ENCODE peak calls at places on chromosomes 16 and 17, in five cellular contexts. One of them, this sample, is unnamed.

GRCh38 chr16:57091200-57091989 is 988 bp upstream of the CPNE2 start:
- DNase-seq in T follicular helper cell: no peak
- DNase-seq in activated effector memory CD4-positive, alpha-beta T cell treated with Interleukin-2 at 50 U/mL for 16 hours: no peak
- DNase-seq in pancreas: peak; percentile 27
- DNase-seq in GM04504: no peak
- DNase-seq in this sample: no peak

GRCh38 chr17:78736526-78737079 is 45.5 kb downstream of the CYTH1 start:
- DNase-seq in T follicular helper cell: peak; percentile 61
- DNase-seq in activated effector memory CD4-positive, alpha-beta T cell treated with Interleukin-2 at 50 U/mL for 16 hours: peak; percentile 56
- DNase-seq in pancreas: peak; percentile 88
- DNase-seq in GM04504: no peak
- DNase-seq in this sample: peak; percentile 55

GRCh38 chr17:48213797-48214196 is 106.2 kb downstream of the SNX11 start:
- DNase-seq in T follicular helper cell: no peak
- DNase-seq in activated effector memory CD4-positive, alpha-beta T cell treated with Interleukin-2 at 50 U/mL for 16 hours: no peak
- DNase-seq in pancreas: no peak
- DNase-seq in GM04504: no peak
- DNase-seq in this sample: no peak

GRCh38 chr17:80246726-80247125 is 13.9 kb upstream of the RNF213 start:
- DNase-seq in T follicular helper cell: no peak
- DNase-seq in activated effector memory CD4-positive, alpha-beta T cell treated with Interleukin-2 at 50 U/mL for 16 hours: no peak
- DNase-seq in pancreas: no peak
- DNase-seq in GM04504: no peak
- DNase-seq in this sample: no peak

GRCh38 chr17:1590031-1590746 is 27.6 kb upstream of the PITPNA start:
- DNase-seq in T follicular helper cell: no peak
- DNase-seq in activated effector memory CD4-positive, alpha-beta T cell treated with Interleukin-2 at 50 U/mL for 16 hours: no peak
- DNase-seq in pancreas: peak; percentile 44
- DNase-seq in GM04504: peak; percentile 66
- DNase-seq in this sample: no peak

GRCh38 chr16:54290203-54291106 is 3.9 kb upstream of the IRX3 start:
- DNase-seq in T follicular helper cell: no peak
- DNase-seq in activated effector memory CD4-positive, alpha-beta T cell treated with Interleukin-2 at 50 U/mL for 16 hours: no peak
- DNase-seq in pancreas: no peak
- DNase-seq in GM04504: no peak
- DNase-seq in this sample: no peak

GRCh38 chr16:28879261-28879840 is 1.1 kb downstream of the ATP2A1 start:
- DNase-seq in T follicular helper cell: no peak
- DNase-seq in activated effector memory CD4-positive, alpha-beta T cell treated with Interleukin-2 at 50 U/mL for 16 hours: no peak
- DNase-seq in pancreas: no peak
- DNase-seq in GM04504: no peak
- DNase-seq in this sample: no peak

GRCh38 chr17:82910770-82911169 is 70.9 kb upstream of the ZNF750 start:
- DNase-seq in T follicular helper cell: no peak
- DNase-seq in activated effector memory CD4-positive, alpha-beta T cell treated with Interleukin-2 at 50 U/mL for 16 hours: no peak
- DNase-seq in pancreas: no peak
- DNase-seq in GM04504: no peak
- DNase-seq in this sample: no peak

GRCh38 chr17:79414520-79415065 is 196.3 kb downstream of the RBFOX3 start:
- DNase-seq in T follicular helper cell: no peak
- DNase-seq in activated effector memory CD4-positive, alpha-beta T cell treated with Interleukin-2 at 50 U/mL for 16 hours: no peak
- DNase-seq in pancreas: no peak
- DNase-seq in GM04504: no peak
- DNase-seq in this sample: no peak

GRCh38 chr17:75504347-75505151 is 10.8 kb downstream of the CASKIN2 start:
- DNase-seq in T follicular helper cell: no peak
- DNase-seq in activated effector memory CD4-positive, alpha-beta T cell treated with Interleukin-2 at 50 U/mL for 16 hours: no peak
- DNase-seq in pancreas: peak; percentile 63
- DNase-seq in GM04504: no peak
- DNase-seq in this sample: no peak

GRCh38 chr17:17938388-17939107 is 33.7 kb downstream of the TOM1L2 start:
- DNase-seq in T follicular helper cell: no peak
- DNase-seq in activated effector memory CD4-positive, alpha-beta T cell treated with Interleukin-2 at 50 U/mL for 16 hours: no peak
- DNase-seq in pancreas: no peak
- DNase-seq in GM04504: no peak
- DNase-seq in this sample: no peak

GRCh38 chr16:86070971-86071370 is 172.0 kb downstream of the IRF8 start:
- DNase-seq in T follicular helper cell: no peak
- DNase-seq in activated effector memory CD4-positive, alpha-beta T cell treated with Interleukin-2 at 50 U/mL for 16 hours: no peak
- DNase-seq in pancreas: no peak
- DNase-seq in GM04504: no peak
- DNase-seq in this sample: no peak

GRCh38 chr16:86531193-86531550 is 20.8 kb downstream of the FOXF1 start:
- DNase-seq in T follicular helper cell: no peak
- DNase-seq in activated effector memory CD4-positive, alpha-beta T cell treated with Interleukin-2 at 50 U/mL for 16 hours: no peak
- DNase-seq in pancreas: no peak
- DNase-seq in GM04504: no peak
- DNase-seq in this sample: no peak

GRCh38 chr17:28849281-28849680 is 5.5 kb upstream of the ERAL1 start:
- DNase-seq in T follicular helper cell: no peak
- DNase-seq in activated effector memory CD4-positive, alpha-beta T cell treated with Interleukin-2 at 50 U/mL for 16 hours: no peak
- DNase-seq in pancreas: no peak
- DNase-seq in GM04504: no peak
- DNase-seq in this sample: no peak

GRCh38 chr17:41496803-41497484 is 7.2 kb upstream of the KRT36 start:
- DNase-seq in T follicular helper cell: peak; percentile 22
- DNase-seq in activated effector memory CD4-positive, alpha-beta T cell treated with Interleukin-2 at 50 U/mL for 16 hours: peak; percentile 40
- DNase-seq in pancreas: peak; percentile 66
- DNase-seq in GM04504: peak; percentile 82
- DNase-seq in this sample: peak; percentile 23

GRCh38 chr16:24372824-24373223 is 116.7 kb downstream of the CACNG3 start:
- DNase-seq in T follicular helper cell: no peak
- DNase-seq in activated effector memory CD4-positive, alpha-beta T cell treated with Interleukin-2 at 50 U/mL for 16 hours: no peak
- DNase-seq in pancreas: no peak
- DNase-seq in GM04504: no peak
- DNase-seq in this sample: no peak

GRCh38 chr17:8681175-8681949 is 50.8 kb upstream of the MYH10 start:
- DNase-seq in T follicular helper cell: no peak
- DNase-seq in activated effector memory CD4-positive, alpha-beta T cell treated with Interleukin-2 at 50 U/mL for 16 hours: no peak
- DNase-seq in pancreas: no peak
- DNase-seq in GM04504: peak; percentile 15
- DNase-seq in this sample: no peak

GRCh38 chr17:59620518-59621259 is 994 bp downstream of the CLTC start:
- DNase-seq in T follicular helper cell: peak; percentile 33
- DNase-seq in activated effector memory CD4-positive, alpha-beta T cell treated with Interleukin-2 at 50 U/mL for 16 hours: peak; percentile 37
- DNase-seq in pancreas: peak; percentile 58
- DNase-seq in GM04504: no peak
- DNase-seq in this sample: peak; percentile 45

GRCh38 chr16:86387461-86388440 is 122.6 kb upstream of the FOXF1 start:
- DNase-seq in T follicular helper cell: no peak
- DNase-seq in activated effector memory CD4-positive, alpha-beta T cell treated with Interleukin-2 at 50 U/mL for 16 hours: no peak
- DNase-seq in pancreas: no peak
- DNase-seq in GM04504: peak; percentile 88
- DNase-seq in this sample: no peak

GRCh38 chr17:34993031-34993430 is 12.7 kb downstream of the LIG3 start:
- DNase-seq in T follicular helper cell: no peak
- DNase-seq in activated effector memory CD4-positive, alpha-beta T cell treated with Interleukin-2 at 50 U/mL for 16 hours: no peak
- DNase-seq in pancreas: no peak
- DNase-seq in GM04504: no peak
- DNase-seq in this sample: no peak

GRCh38 chr16:31472559-31473203 is 729 bp downstream of the TGFB1I1 start:
- DNase-seq in T follicular helper cell: peak; percentile 31
- DNase-seq in activated effector memory CD4-positive, alpha-beta T cell treated with Interleukin-2 at 50 U/mL for 16 hours: no peak
- DNase-seq in pancreas: peak; percentile 91
- DNase-seq in GM04504: peak; percentile 80
- DNase-seq in this sample: peak; percentile 24

GRCh38 chr17:67198131-67198530 is 46.9 kb downstream of the HELZ start:
- DNase-seq in T follicular helper cell: no peak
- DNase-seq in activated effector memory CD4-positive, alpha-beta T cell treated with Interleukin-2 at 50 U/mL for 16 hours: no peak
- DNase-seq in pancreas: no peak
- DNase-seq in GM04504: no peak
- DNase-seq in this sample: no peak

GRCh38 chr17:57097832-57098421 is 12.9 kb downstream of the AKAP1 start:
- DNase-seq in T follicular helper cell: no peak
- DNase-seq in activated effector memory CD4-positive, alpha-beta T cell treated with Interleukin-2 at 50 U/mL for 16 hours: no peak
- DNase-seq in pancreas: peak; percentile 45
- DNase-seq in GM04504: peak; percentile 85
- DNase-seq in this sample: no peak

GRCh38 chr16:89691986-89692569 is 5.6 kb downstream of the CDK10 start:
- DNase-seq in T follicular helper cell: no peak
- DNase-seq in activated effector memory CD4-positive, alpha-beta T cell treated with Interleukin-2 at 50 U/mL for 16 hours: no peak
- DNase-seq in pancreas: no peak
- DNase-seq in GM04504: no peak
- DNase-seq in this sample: no peak

GRCh38 chr17:40062347-40063033 is at the start of gene THRA:
- DNase-seq in T follicular helper cell: peak; percentile 66
- DNase-seq in activated effector memory CD4-positive, alpha-beta T cell treated with Interleukin-2 at 50 U/mL for 16 hours: peak; percentile 61
- DNase-seq in pancreas: no peak
- DNase-seq in GM04504: no peak
- DNase-seq in this sample: peak; percentile 66

GRCh38 chr16:88194397-88195020 is 188.2 kb upstream of the ZNF469 start:
- DNase-seq in T follicular helper cell: no peak
- DNase-seq in activated effector memory CD4-positive, alpha-beta T cell treated with Interleukin-2 at 50 U/mL for 16 hours: no peak
- DNase-seq in pancreas: peak; percentile 48
- DNase-seq in GM04504: no peak
- DNase-seq in this sample: no peak

GRCh38 chr16:65988019-65988418 is 378.5 kb upstream of the CDH5 start:
- DNase-seq in T follicular helper cell: no peak
- DNase-seq in activated effector memory CD4-positive, alpha-beta T cell treated with Interleukin-2 at 50 U/mL for 16 hours: no peak
- DNase-seq in pancreas: no peak
- DNase-seq in GM04504: no peak
- DNase-seq in this sample: no peak

GRCh38 chr17:76492250-76492988 is 8.8 kb downstream of the RHBDF2 start:
- DNase-seq in T follicular helper cell: no peak
- DNase-seq in activated effector memory CD4-positive, alpha-beta T cell treated with Interleukin-2 at 50 U/mL for 16 hours: no peak
- DNase-seq in pancreas: no peak
- DNase-seq in GM04504: no peak
- DNase-seq in this sample: no peak

GRCh38 chr17:50319630-50320029 is 26.3 kb upstream of the XYLT2 start:
- DNase-seq in T follicular helper cell: no peak
- DNase-seq in activated effector memory CD4-positive, alpha-beta T cell treated with Interleukin-2 at 50 U/mL for 16 hours: no peak
- DNase-seq in pancreas: no peak
- DNase-seq in GM04504: no peak
- DNase-seq in this sample: no peak

GRCh38 chr16:25679468-25680010 is 12.2 kb upstream of the HS3ST4 start:
- DNase-seq in T follicular helper cell: no peak
- DNase-seq in activated effector memory CD4-positive, alpha-beta T cell treated with Interleukin-2 at 50 U/mL for 16 hours: no peak
- DNase-seq in pancreas: no peak
- DNase-seq in GM04504: no peak
- DNase-seq in this sample: no peak

GRCh38 chr17:81837641-81838040 is 2.8 kb upstream of the PPP1R27 start:
- DNase-seq in T follicular helper cell: no peak
- DNase-seq in activated effector memory CD4-positive, alpha-beta T cell treated with Interleukin-2 at 50 U/mL for 16 hours: no peak
- DNase-seq in pancreas: no peak
- DNase-seq in GM04504: no peak
- DNase-seq in this sample: no peak

GRCh38 chr16:70457446-70457845 is 3.1 kb downstream of the FCSK start:
- DNase-seq in T follicular helper cell: no peak
- DNase-seq in activated effector memory CD4-positive, alpha-beta T cell treated with Interleukin-2 at 50 U/mL for 16 hours: no peak
- DNase-seq in pancreas: no peak
- DNase-seq in GM04504: no peak
- DNase-seq in this sample: no peak

GRCh38 chr16:1381655-1382406 is 30.1 kb downstream of the GNPTG start:
- DNase-seq in T follicular helper cell: no peak
- DNase-seq in activated effector memory CD4-positive, alpha-beta T cell treated with Interleukin-2 at 50 U/mL for 16 hours: no peak
- DNase-seq in pancreas: no peak
- DNase-seq in GM04504: no peak
- DNase-seq in this sample: no peak

GRCh38 chr17:32496348-32497078 is 9.7 kb downstream of the CDK5R1 start:
- DNase-seq in T follicular helper cell: no peak
- DNase-seq in activated effector memory CD4-positive, alpha-beta T cell treated with Interleukin-2 at 50 U/mL for 16 hours: no peak
- DNase-seq in pancreas: no peak
- DNase-seq in GM04504: peak; percentile 60
- DNase-seq in this sample: no peak

GRCh38 chr17:80545499-80545826 is 825 bp downstream of the RPTOR start:
- DNase-seq in T follicular helper cell: no peak
- DNase-seq in activated effector memory CD4-positive, alpha-beta T cell treated with Interleukin-2 at 50 U/mL for 16 hours: no peak
- DNase-seq in pancreas: no peak
- DNase-seq in GM04504: no peak
- DNase-seq in this sample: no peak

GRCh38 chr17:27793168-27793905 is 7.0 kb downstream of the NOS2 start:
- DNase-seq in T follicular helper cell: no peak
- DNase-seq in activated effector memory CD4-positive, alpha-beta T cell treated with Interleukin-2 at 50 U/mL for 16 hours: no peak
- DNase-seq in pancreas: no peak
- DNase-seq in GM04504: no peak
- DNase-seq in this sample: no peak

GRCh38 chr17:66885417-66885816 is 50.5 kb downstream of the CACNG5 start:
- DNase-seq in T follicular helper cell: no peak
- DNase-seq in activated effector memory CD4-positive, alpha-beta T cell treated with Interleukin-2 at 50 U/mL for 16 hours: no peak
- DNase-seq in pancreas: no peak
- DNase-seq in GM04504: no peak
- DNase-seq in this sample: no peak

GRCh38 chr16:89052191-89052787 is 41.4 kb upstream of the ACSF3 start:
- DNase-seq in T follicular helper cell: no peak
- DNase-seq in activated effector memory CD4-positive, alpha-beta T cell treated with Interleukin-2 at 50 U/mL for 16 hours: no peak
- DNase-seq in pancreas: no peak
- DNase-seq in GM04504: no peak
- DNase-seq in this sample: no peak

GRCh38 chr17:16415031-16415924 is at the start of gene TRPV2:
- DNase-seq in T follicular helper cell: no peak
- DNase-seq in activated effector memory CD4-positive, alpha-beta T cell treated with Interleukin-2 at 50 U/mL for 16 hours: peak; percentile 39
- DNase-seq in pancreas: no peak
- DNase-seq in GM04504: no peak
- DNase-seq in this sample: no peak

This sample was measured in T-helper 9 cell.